ENCODE peak calls at places on chromosomes 1 and 21, in nine cellular contexts. One of them, this sample, is unnamed.

GRCh38 chr1:110449661-110450651 is 993 bp upstream of the PROK1 start:
- DNase-seq in prostate gland: no peak
- DNase-seq in activated naive CD4-positive, alpha-beta T cell: no peak
- DNase-seq in type B pancreatic cell: no peak
- DNase-seq in activated gamma-delta T cell treated with Interleukin-2 at 50 U/mL for 16 hours: no peak
- DNase-seq in HCEC 1CT: peak
- DNase-seq in fibroblast of villous mesenchyme: peak
- DNase-seq in neuronal stem cell: no peak
- DNase-seq in NCI-H460: no peak
- DNase-seq in this sample: no peak

GRCh38 chr1:228742535-228742934 is 7.3 kb downstream of the RHOU start:
- DNase-seq in prostate gland: no peak
- DNase-seq in activated naive CD4-positive, alpha-beta T cell: no peak
- DNase-seq in type B pancreatic cell: no peak
- DNase-seq in activated gamma-delta T cell treated with Interleukin-2 at 50 U/mL for 16 hours: no peak
- DNase-seq in HCEC 1CT: no peak
- DNase-seq in fibroblast of villous mesenchyme: no peak
- DNase-seq in neuronal stem cell: no peak
- DNase-seq in NCI-H460: no peak
- DNase-seq in this sample: no peak

GRCh38 chr1:22121421-22121911 is 21.4 kb downstream of the WNT4 start:
- DNase-seq in prostate gland: no peak
- DNase-seq in activated naive CD4-positive, alpha-beta T cell: no peak
- DNase-seq in type B pancreatic cell: no peak
- DNase-seq in activated gamma-delta T cell treated with Interleukin-2 at 50 U/mL for 16 hours: no peak
- DNase-seq in HCEC 1CT: no peak
- DNase-seq in fibroblast of villous mesenchyme: no peak
- DNase-seq in neuronal stem cell: no peak
- DNase-seq in NCI-H460: no peak
- DNase-seq in this sample: no peak

GRCh38 chr1:215637041-215637573 is 70.0 kb downstream of the KCTD3 start:
- DNase-seq in prostate gland: peak
- DNase-seq in activated naive CD4-positive, alpha-beta T cell: no peak
- DNase-seq in type B pancreatic cell: no peak
- DNase-seq in activated gamma-delta T cell treated with Interleukin-2 at 50 U/mL for 16 hours: no peak
- DNase-seq in HCEC 1CT: no peak
- DNase-seq in fibroblast of villous mesenchyme: peak
- DNase-seq in neuronal stem cell: no peak
- DNase-seq in NCI-H460: no peak
- DNase-seq in this sample: no peak

GRCh38 chr21:44713130-44713529 is 1.8 kb upstream of the TSPEAR start:
- DNase-seq in prostate gland: no peak
- DNase-seq in activated naive CD4-positive, alpha-beta T cell: no peak
- DNase-seq in type B pancreatic cell: peak
- DNase-seq in activated gamma-delta T cell treated with Interleukin-2 at 50 U/mL for 16 hours: no peak
- DNase-seq in HCEC 1CT: no peak
- DNase-seq in fibroblast of villous mesenchyme: no peak
- DNase-seq in neuronal stem cell: no peak
- DNase-seq in NCI-H460: no peak
- DNase-seq in this sample: no peak

GRCh38 chr1:231612393-231613089 is 14.0 kb upstream of the DISC1 start:
- DNase-seq in prostate gland: no peak
- DNase-seq in activated naive CD4-positive, alpha-beta T cell: peak
- DNase-seq in type B pancreatic cell: no peak
- DNase-seq in activated gamma-delta T cell treated with Interleukin-2 at 50 U/mL for 16 hours: peak
- DNase-seq in HCEC 1CT: no peak
- DNase-seq in fibroblast of villous mesenchyme: no peak
- DNase-seq in neuronal stem cell: no peak
- DNase-seq in NCI-H460: no peak
- DNase-seq in this sample: no peak

GRCh38 chr1:151976868-151977267 is 16.8 kb downstream of the S100A10 start:
- DNase-seq in prostate gland: no peak
- DNase-seq in activated naive CD4-positive, alpha-beta T cell: no peak
- DNase-seq in type B pancreatic cell: no peak
- DNase-seq in activated gamma-delta T cell treated with Interleukin-2 at 50 U/mL for 16 hours: no peak
- DNase-seq in HCEC 1CT: no peak
- DNase-seq in fibroblast of villous mesenchyme: no peak
- DNase-seq in neuronal stem cell: no peak
- DNase-seq in NCI-H460: no peak
- DNase-seq in this sample: no peak

GRCh38 chr1:220680085-220680687 is 10.0 kb upstream of the C1orf115 start:
- DNase-seq in prostate gland: peak
- DNase-seq in activated naive CD4-positive, alpha-beta T cell: no peak
- DNase-seq in type B pancreatic cell: no peak
- DNase-seq in activated gamma-delta T cell treated with Interleukin-2 at 50 U/mL for 16 hours: no peak
- DNase-seq in HCEC 1CT: peak
- DNase-seq in fibroblast of villous mesenchyme: peak
- DNase-seq in neuronal stem cell: peak
- DNase-seq in NCI-H460: peak
- DNase-seq in this sample: peak

GRCh38 chr1:32200226-32201010 is at the start of gene CCDC28B:
- DNase-seq in prostate gland: peak
- DNase-seq in activated naive CD4-positive, alpha-beta T cell: peak
- DNase-seq in type B pancreatic cell: no peak
- DNase-seq in activated gamma-delta T cell treated with Interleukin-2 at 50 U/mL for 16 hours: peak
- DNase-seq in HCEC 1CT: peak
- DNase-seq in fibroblast of villous mesenchyme: peak
- DNase-seq in neuronal stem cell: peak
- DNase-seq in NCI-H460: no peak
- DNase-seq in this sample: peak

GRCh38 chr21:44093761-44094160 is 13.4 kb upstream of the PWP2 start:
- DNase-seq in prostate gland: no peak
- DNase-seq in activated naive CD4-positive, alpha-beta T cell: no peak
- DNase-seq in type B pancreatic cell: peak
- DNase-seq in activated gamma-delta T cell treated with Interleukin-2 at 50 U/mL for 16 hours: no peak
- DNase-seq in HCEC 1CT: no peak
- DNase-seq in fibroblast of villous mesenchyme: no peak
- DNase-seq in neuronal stem cell: no peak
- DNase-seq in NCI-H460: no peak
- DNase-seq in this sample: no peak

GRCh38 chr21:46063227-46063626 is 34.7 kb upstream of the COL6A2 start:
- DNase-seq in prostate gland: no peak
- DNase-seq in activated naive CD4-positive, alpha-beta T cell: no peak
- DNase-seq in type B pancreatic cell: no peak
- DNase-seq in activated gamma-delta T cell treated with Interleukin-2 at 50 U/mL for 16 hours: no peak
- DNase-seq in HCEC 1CT: no peak
- DNase-seq in fibroblast of villous mesenchyme: no peak
- DNase-seq in neuronal stem cell: no peak
- DNase-seq in NCI-H460: no peak
- DNase-seq in this sample: no peak

GRCh38 chr1:3945916-3946840 is 46.1 kb upstream of the C1orf174 start:
- DNase-seq in prostate gland: no peak
- DNase-seq in activated naive CD4-positive, alpha-beta T cell: no peak
- DNase-seq in type B pancreatic cell: no peak
- DNase-seq in activated gamma-delta T cell treated with Interleukin-2 at 50 U/mL for 16 hours: no peak
- DNase-seq in HCEC 1CT: no peak
- DNase-seq in fibroblast of villous mesenchyme: no peak
- DNase-seq in neuronal stem cell: no peak
- DNase-seq in NCI-H460: no peak
- DNase-seq in this sample: no peak

This sample was measured in iPS DF 6.9.